ENCODE peak calls at places on chromosomes 7 and 10, in six cellular contexts. Z is activated CD8-positive, alpha-beta T cell treated with anti-CD3 and anti-CD28 coated beads for 36 hours; P is heart right ventricle; V is dermis microvascular lymphatic vessel endothelial cell; B is RCC 7860; U is T-helper 17 cell. N is an unnamed sample.

GRCh38 chr10:18601321-18601720 is 50.1 kb downstream of the NSUN6 start:
- DNase-seq in B (no peak), P (no peak), Z (no peak), V (no peak), U (no peak), N (no peak)

GRCh38 chr10:100470367-100470766 is 7.6 kb downstream of the WNT8B start:
- DNase-seq in Z (no peak), V (no peak), U (no peak), P (no peak), B (no peak), N (no peak)

GRCh38 chr10:88440541-88440940 is 142.6 kb downstream of the RNLS start:
- DNase-seq in U (no peak), P (no peak), B (no peak), Z (no peak), V (no peak), N (no peak)

GRCh38 chr7:2635810-2636701 is 4.3 kb downstream of the TTYH3 start:
- DNase-seq in Z (no peak), B (peak; percentile 74), P (peak; percentile 59), V (peak; percentile 19), U (no peak), N (no peak)

GRCh38 chr7:100570954-100571828 is 2.5 kb downstream of the SAP25 start:
- DNase-seq in B (no peak), U (no peak), V (no peak), Z (peak; percentile 33), P (no peak), N (no peak)

GRCh38 chr10:33247221-33247907 is 87.1 kb downstream of the NRP1 start:
- DNase-seq in Z (no peak), P (peak; percentile 30), B (no peak), U (no peak), V (no peak), N (no peak)

GRCh38 chr10:94146746-94147145 is 153.0 kb downstream of the PLCE1 start:
- DNase-seq in U (no peak), V (peak; percentile 29), B (no peak), Z (no peak), P (no peak), N (no peak)

GRCh38 chr10:87863102-87863943 is at the start of the genes KLLN and PTEN:
- DNase-seq in Z (peak; percentile 85), U (peak; percentile 79), V (peak; percentile 93), B (peak; percentile 79), P (peak; percentile 92), N (peak; percentile 29)

GRCh38 chr10:60646966-60647796 is 131.1 kb upstream of the CDK1 start:
- DNase-seq in P (peak; percentile 39), Z (peak; percentile 46), V (peak; percentile 62), U (no peak), B (peak; percentile 28), N (no peak)

GRCh38 chr7:157019718-157020451 is 9.4 kb upstream of the MNX1 start:
- DNase-seq in V (no peak), P (no peak), Z (no peak), B (no peak), U (no peak), N (no peak)

GRCh38 chr10:132648871-132649528 is 111.4 kb downstream of the INPP5A start:
- DNase-seq in V (no peak), P (no peak), Z (no peak), U (no peak), B (no peak), N (no peak)